ENCODE peak calls at places on chromosomes 1 and 21, in nine cellular contexts. C, D, I, Z, H, U, L, R and F are unnamed samples.

GRCh38 chr1:214187152-214187900 is 93.6 kb upstream of the SMYD2 start:
- DNase-seq in C (no peak), D (no peak), I (peak), Z (no peak), H (peak), U (no peak), L (no peak), R (no peak), F (no peak)

GRCh38 chr1:116861137-116861536 is 48.6 kb upstream of the PTGFRN start:
- DNase-seq in C (no peak), D (no peak), I (no peak), Z (no peak), H (no peak), U (no peak), L (no peak), R (no peak), F (no peak)

GRCh38 chr21:37828515-37828914 is 87.7 kb downstream of the KCNJ6 start:
- DNase-seq in C (no peak), D (no peak), I (no peak), Z (no peak), H (no peak), U (no peak), L (peak), R (no peak), F (no peak)

GRCh38 chr21:45937721-45938452 is 43.7 kb upstream of the COL6A1 start:
- DNase-seq in C (no peak), D (no peak), I (no peak), Z (peak), H (no peak), U (no peak), L (no peak), R (no peak), F (no peak)

GRCh38 chr1:27099154-27099903 is 55.6 kb downstream of the SLC9A1 start:
- DNase-seq in C (no peak), D (no peak), I (peak), Z (peak), H (peak), U (no peak), L (no peak), R (peak), F (peak)

GRCh38 chr1:78045850-78046778 is at the start of gene GIPC2:
- DNase-seq in C (no peak), D (no peak), I (peak), Z (no peak), H (peak), U (no peak), L (no peak), R (peak), F (peak)

GRCh38 chr1:59146651-59147358 is 150.1 kb upstream of the FGGY start:
- DNase-seq in C (peak), D (peak), I (no peak), Z (peak), H (peak), U (peak), L (no peak), R (peak), F (peak)

GRCh38 chr1:39981385-39981784 is 26.4 kb downstream of the MFSD2A start:
- DNase-seq in C (no peak), D (no peak), I (no peak), Z (no peak), H (no peak), U (no peak), L (no peak), R (no peak), F (no peak)

GRCh38 chr1:164905891-164906290 is 346.9 kb downstream of the PBX1 start:
- DNase-seq in C (no peak), D (no peak), I (no peak), Z (no peak), H (no peak), U (no peak), L (no peak), R (no peak), F (no peak)

GRCh38 chr1:160629286-160630210 is 17.3 kb downstream of the SLAMF1 start:
- DNase-seq in C (peak), D (no peak), I (no peak), Z (no peak), H (no peak), U (peak), L (no peak), R (no peak), F (peak)

GRCh38 chr1:230828421-230828820 is 39.9 kb downstream of the C1orf198 start:
- DNase-seq in C (no peak), D (no peak), I (no peak), Z (no peak), H (no peak), U (no peak), L (no peak), R (no peak), F (no peak)

GRCh38 chr1:162690672-162691434 is 58.6 kb downstream of the DDR2 start:
- DNase-seq in C (no peak), D (no peak), I (peak), Z (peak), H (peak), U (no peak), L (no peak), R (no peak), F (no peak)

GRCh38 chr1:36432616-36433015 is 17.6 kb downstream of the OSCP1 start:
- DNase-seq in C (no peak), D (no peak), I (no peak), Z (no peak), H (no peak), U (no peak), L (no peak), R (no peak), F (no peak)

GRCh38 chr1:234731371-234732085 is 121.5 kb upstream of the IRF2BP2 start:
- DNase-seq in C (peak), D (no peak), I (peak), Z (peak), H (peak), U (no peak), L (no peak), R (no peak), F (no peak)

GRCh38 chr1:55420866-55421265 is 205.7 kb upstream of the USP24 start:
- DNase-seq in C (no peak), D (no peak), I (no peak), Z (peak), H (no peak), U (no peak), L (no peak), R (no peak), F (no peak)

GRCh38 chr1:108691886-108692723 is at the start of gene PRPF38B:
- DNase-seq in C (peak), D (peak), I (peak), Z (peak), H (peak), U (peak), L (peak), R (peak), F (peak)